ENCODE peak calls at places on chromosome 17, in four cellular contexts. T, S, R and J are unnamed samples.
A peak's percentile ranks its signal among the peaks of the same experiment; 100 is the strongest.

GRCh38 chr17:8163978-8164814 is 1.4 kb upstream of the VAMP2 start:
- DNase-seq in T (peak; percentile 86), R (peak; percentile 70), S (no peak), J (peak; percentile 85)

GRCh38 chr17:18961634-18962493 is 9.9 kb downstream of the SLC5A10 start:
- DNase-seq in T (no peak), S (no peak), R (no peak), J (peak; percentile 46)

GRCh38 chr17:67027031-67027628 is 17.2 kb upstream of the CACNG1 start:
- DNase-seq in T (peak; percentile 50), S (no peak), R (no peak), J (no peak)

GRCh38 chr17:63450551-63450950 is 4.4 kb upstream of the CYB561 start:
- DNase-seq in S (no peak), T (no peak), R (no peak), J (no peak)

GRCh38 chr17:76139801-76140660 is 1.0 kb downstream of the FOXJ1 start:
- DNase-seq in R (peak; percentile 57), S (no peak), T (no peak), J (peak; percentile 76)

GRCh38 chr17:7139400-7139799 is 24.8 kb upstream of the ASGR2 start:
- DNase-seq in S (no peak), T (no peak), R (no peak), J (no peak)

GRCh38 chr17:79910985-79911361 is 71.7 kb upstream of the CBX4 start:
- DNase-seq in T (no peak), R (no peak), S (no peak), J (no peak)

GRCh38 chr17:14276535-14277250 is 24.2 kb upstream of the HS3ST3B1 start:
- DNase-seq in T (no peak), S (no peak), R (no peak), J (no peak)

GRCh38 chr17:62950067-62950466 is 16.0 kb upstream of the TANC2 start:
- DNase-seq in R (no peak), T (peak; percentile 32), S (no peak), J (no peak)

GRCh38 chr17:55699178-55699865 is 23.3 kb downstream of the TMEM100 start:
- DNase-seq in S (no peak), T (no peak), R (no peak), J (no peak)

GRCh38 chr17:39938140-39938869 is 10.8 kb downstream of the LRRC3C start:
- DNase-seq in R (no peak), S (no peak), T (no peak), J (no peak)
- H3K4me1 ChIP-seq in R (peaks cover 7% of the 10 kb centered on the region), S (no peaks in the 10 kb centered on the region), T (peaks cover 42% of the 10 kb centered on the region), J (no peaks in the 10 kb centered on the region)

GRCh38 chr17:39624313-39624712 is 2.4 kb upstream of the PPP1R1B start:
- DNase-seq in T (no peak), R (no peak), S (no peak), J (no peak)

GRCh38 chr17:39621523-39622379 is 5.0 kb upstream of the PPP1R1B start:
- DNase-seq in S (peak; percentile 73), R (peak; percentile 86), T (peak; percentile 85), J (peak; percentile 85)

GRCh38 chr17:39623356-39623950 is 3.3 kb upstream of the PPP1R1B start:
- DNase-seq in R (peak; percentile 78), S (peak; percentile 32), T (peak; percentile 85), J (peak; percentile 96)

GRCh38 chr17:39619786-39620101 is 7.0 kb upstream of the PPP1R1B start:
- DNase-seq in S (no peak), R (no peak), T (no peak), J (no peak)

GRCh38 chr17:39622380-39623006 is 4.3 kb upstream of the PPP1R1B start:
- DNase-seq in T (no peak), R (no peak), S (no peak), J (no peak)
- H3K4me1 ChIP-seq in T (peaks cover 32% of the 10 kb centered on the region), R (peaks cover 24% of the 10 kb centered on the region), S (peaks cover 4% of the 10 kb centered on the region), J (no peaks in the 10 kb centered on the region)

DNA sequence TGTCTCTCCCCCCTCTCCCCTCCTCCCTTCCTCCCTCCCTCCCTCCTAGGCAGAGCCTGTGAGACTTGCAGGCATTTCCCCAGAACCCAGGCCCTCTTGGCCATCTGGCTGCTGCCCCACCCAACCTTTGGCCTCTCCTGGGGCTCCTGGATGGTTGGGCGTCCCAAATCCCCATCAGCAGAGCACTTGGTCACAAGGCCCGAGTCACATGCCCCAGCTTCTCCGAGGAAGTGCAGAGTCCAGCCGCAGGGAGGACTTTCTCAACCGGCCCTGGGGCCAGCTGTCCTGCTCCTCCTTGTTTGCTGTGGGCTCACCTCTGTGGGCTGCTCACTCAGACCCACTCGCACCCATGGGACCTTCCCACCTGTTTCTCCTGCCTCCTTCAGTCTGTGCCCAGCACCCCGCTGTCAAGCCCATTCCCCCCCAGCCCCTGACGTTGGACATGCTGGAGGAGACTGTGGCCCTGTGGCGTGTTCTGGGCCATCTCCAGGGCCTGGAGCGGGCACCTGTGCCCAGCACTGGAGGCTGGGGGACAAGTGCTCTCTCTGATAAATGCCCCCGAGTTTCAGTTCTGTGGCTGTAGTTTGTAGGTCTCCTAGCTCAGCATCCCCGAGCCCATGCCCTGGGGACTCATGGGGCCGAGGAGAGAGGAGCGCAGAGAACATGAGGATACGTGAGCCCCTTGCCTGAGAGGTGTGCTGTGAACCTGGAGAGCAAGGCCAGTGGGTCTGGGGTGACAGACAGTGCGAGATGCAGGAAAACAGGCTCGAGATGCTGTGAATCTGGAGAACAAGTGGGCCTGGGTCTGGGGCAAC is 42.3 kb upstream of the ZNF750 start:
- DNase-seq in R (no peak), S (no peak), T (peak; percentile 57), J (peak; percentile 91)
- H3K4me1 ChIP-seq in R (peaks cover 51% of the 10 kb centered on the region), S (peaks cover 18% of the 10 kb centered on the region), T (peaks cover 69% of the 10 kb centered on the region), J (no peaks in the 10 kb centered on the region)

DNA sequence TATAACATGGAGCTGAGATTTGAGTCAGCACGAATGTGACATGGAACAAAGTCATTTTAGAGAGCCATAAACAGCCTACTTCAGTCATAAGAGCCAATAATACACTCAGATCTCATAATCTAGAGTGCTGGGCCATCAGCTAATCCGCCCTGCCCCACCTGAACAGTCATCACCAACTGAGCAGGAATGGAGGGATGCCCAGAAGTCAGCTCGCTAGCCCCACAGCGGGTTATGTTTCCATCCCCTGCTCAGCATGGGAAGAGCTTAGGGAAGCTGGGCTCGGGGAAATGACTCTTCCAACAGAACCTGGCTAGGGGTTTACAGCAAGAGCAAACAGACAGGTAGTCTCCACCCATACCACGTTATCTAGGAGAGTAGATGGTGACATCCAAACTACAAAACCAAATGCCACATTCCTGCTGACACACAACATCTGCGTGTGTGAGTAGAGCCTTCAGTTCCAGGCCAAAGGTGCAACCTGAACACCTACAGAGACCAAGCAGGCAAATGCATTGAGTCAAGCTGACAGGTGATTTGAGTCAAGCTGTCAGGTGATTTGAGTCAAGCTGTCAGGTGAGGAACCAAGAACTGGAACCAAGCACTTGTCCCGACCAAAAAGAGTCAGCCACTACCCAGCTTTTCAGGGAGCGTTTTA is 2.0 kb downstream of the TMEM11 start:
- DNase-seq in R (no peak), S (no peak), T (no peak), J (no peak)
- H3K4me1 ChIP-seq in R (peaks cover 32% of the 10 kb centered on the region), S (peaks cover 12% of the 10 kb centered on the region), T (peaks cover 86% of the 10 kb centered on the region), J (no peaks in the 10 kb centered on the region)

GRCh38 chr17:32523827-32524552 is 37.2 kb downstream of the CDK5R1 start:
- DNase-seq in T (no peak), R (peak; percentile 58), S (no peak), J (no peak)
- H3K4me1 ChIP-seq in T (peaks cover 27% of the 10 kb centered on the region), R (peaks cover 34% of the 10 kb centered on the region), S (peaks cover 4% of the 10 kb centered on the region), J (no peaks in the 10 kb centered on the region)

GRCh38 chr17:48503747-48504146 is 27.1 kb downstream of the HOXB1 start:
- DNase-seq in S (no peak), R (no peak), T (no peak), J (no peak)

GRCh38 chr17:48499743-48500434 is 30.9 kb downstream of the HOXB1 start:
- DNase-seq in S (no peak), R (no peak), T (no peak), J (no peak)

GRCh38 chr17:48502901-48503300 is 27.9 kb downstream of the HOXB1 start:
- DNase-seq in R (no peak), S (no peak), T (no peak), J (no peak)

GRCh38 chr17:48500435-48501426 is 30.1 kb downstream of the HOXB1 start:
- DNase-seq in R (peak; percentile 25), T (no peak), S (no peak), J (no peak)

DNA sequence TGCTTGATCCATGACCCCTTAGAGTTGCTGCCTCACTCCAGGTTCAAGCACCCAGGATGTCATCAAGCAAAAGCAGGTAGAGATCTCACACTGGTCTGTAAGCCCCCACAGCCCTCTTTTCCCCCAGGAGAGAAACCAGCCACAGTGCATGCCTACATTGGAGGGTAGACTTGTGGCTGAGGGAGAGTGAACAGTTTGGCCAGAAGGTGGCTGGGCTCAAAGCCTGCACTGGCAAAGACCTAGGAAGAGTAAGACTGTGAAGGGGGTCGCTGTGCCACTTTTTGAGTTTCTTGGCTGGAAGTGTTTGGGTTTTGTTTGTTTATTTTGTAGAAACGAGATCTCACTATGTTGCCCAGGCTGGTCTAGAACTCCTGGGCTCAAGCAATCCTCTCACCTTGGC is 28.5 kb downstream of the HOXB1 start:
- DNase-seq in S (no peak), T (no peak), R (no peak), J (no peak)
- H3K4me1 ChIP-seq in S (peaks cover 8% of the 10 kb centered on the region), T (no peaks in the 10 kb centered on the region), R (no peaks in the 10 kb centered on the region), J (no peaks in the 10 kb centered on the region)

DNA sequence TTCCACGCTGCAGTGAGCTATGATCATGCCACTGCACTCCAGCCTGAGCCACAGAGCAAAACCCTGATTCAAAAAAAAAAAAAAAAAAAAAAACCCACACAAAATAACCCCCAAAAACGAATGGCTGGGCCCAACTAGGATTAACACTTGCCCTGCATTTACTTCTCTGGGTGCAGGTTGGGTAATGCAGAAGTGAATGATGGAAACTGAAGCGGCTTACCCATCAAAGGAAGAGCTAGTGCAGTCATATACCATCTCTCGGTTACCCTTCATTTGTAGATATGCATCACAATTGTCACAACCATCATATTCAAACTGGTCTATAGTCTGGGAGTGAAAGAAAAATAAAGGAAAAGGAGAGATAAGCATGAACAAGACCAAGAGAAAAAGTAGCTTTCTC is 819 bp downstream of the SUPT4H1 start:
- DNase-seq in S (no peak), T (no peak), R (no peak), J (peak; percentile 0)
- H3K4me1 ChIP-seq in S (peaks cover 10% of the 10 kb centered on the region), T (peaks cover 39% of the 10 kb centered on the region), R (peaks cover 33% of the 10 kb centered on the region), J (no peaks in the 10 kb centered on the region)

GRCh38 chr17:81517339-81518112 is 4.9 kb upstream of the ACTG1 start:
- DNase-seq in S (no peak), R (no peak), T (no peak), J (peak; percentile 79)

GRCh38 chr17:81516439-81516838 is 3.8 kb upstream of the ACTG1 start:
- DNase-seq in R (no peak), T (no peak), S (no peak), J (peak; percentile 76)

GRCh38 chr17:81515530-81516041 is 3.0 kb upstream of the ACTG1 start:
- DNase-seq in S (no peak), R (peak; percentile 34), T (no peak), J (peak; percentile 77)

GRCh38 chr17:81518113-81518784 is 5.7 kb upstream of the ACTG1 start:
- DNase-seq in S (no peak), R (no peak), T (no peak), J (no peak)

DNA sequence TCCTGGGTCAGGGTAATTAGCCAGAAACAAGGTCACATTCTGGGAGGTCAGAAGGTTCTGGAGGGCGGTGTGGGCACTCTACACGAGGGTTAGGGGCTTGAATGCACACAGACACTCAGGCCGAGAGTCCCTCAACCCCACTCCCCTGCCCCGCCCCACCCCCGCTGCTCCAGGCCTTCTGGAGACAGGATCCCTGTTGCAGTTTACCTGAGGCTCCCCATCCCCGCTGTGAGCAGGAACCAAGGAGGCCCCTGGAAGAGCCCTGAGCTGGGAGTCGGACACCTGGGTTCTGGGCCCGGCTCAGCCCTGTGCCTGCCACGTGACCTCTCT is 4.4 kb upstream of the ACTG1 start:
- DNase-seq in T (no peak), R (no peak), S (no peak), J (peak; percentile 75)
- H3K4me1 ChIP-seq in T (peaks cover 74% of the 10 kb centered on the region), R (no peaks in the 10 kb centered on the region), S (peaks cover 36% of the 10 kb centered on the region), J (peaks cover 1% of the 10 kb centered on the region)